ENCODE peak calls at places on chromosomes 11 and 22, in seven cellular contexts. S is AG04449, H is B cell, I is Peyer's patch, R is lower lobe of right lung, E is AG09319, L is dorsolateral prefrontal cortex. A is an unnamed sample.

GRCh38 chr11:62025429-62026105 is 58.1 kb upstream of the FTH1 start:
- DNase-seq in I (peak), L (peak), R (peak), E (peak), S (peak), H (peak), A (peak)

GRCh38 chr11:96143016-96143670 is 199.9 kb downstream of the MAML2 start:
- DNase-seq in I (no peak), R (no peak), S (no peak), H (no peak), E (no peak), L (no peak), A (no peak)

GRCh38 chr22:26892401-26893033 is 235.1 kb downstream of the MIAT start:
- DNase-seq in E (no peak), L (no peak), R (peak), S (no peak), H (no peak), I (no peak), A (no peak)

GRCh38 chr11:44977493-44977984 is 26.9 kb upstream of the TP53I11 start:
- DNase-seq in S (no peak), R (no peak), H (no peak), E (no peak), L (no peak), I (peak), A (no peak)

GRCh38 chr11:1829039-1829820 is 5.6 kb upstream of the SYT8 start:
- DNase-seq in S (peak), R (peak), I (no peak), E (no peak), L (no peak), H (no peak), A (no peak)

GRCh38 chr11:12195773-12196172 is 85.4 kb downstream of the MICAL2 start:
- DNase-seq in L (no peak), H (no peak), S (no peak), E (no peak), R (no peak), I (no peak), A (no peak)

GRCh38 chr11:11081273-11081672 is 223.4 kb upstream of the ZBED5 start:
- DNase-seq in E (no peak), S (no peak), H (no peak), R (no peak), I (no peak), L (no peak), A (no peak)

GRCh38 chr11:59801981-59802638 is 8.5 kb downstream of the MRPL16 start:
- DNase-seq in E (no peak), R (no peak), I (no peak), L (peak), H (no peak), S (no peak), A (no peak)

GRCh38 chr11:94537051-94537600 is 6.6 kb upstream of the FUT4 start:
- DNase-seq in S (peak), H (no peak), L (no peak), R (no peak), E (no peak), I (no peak), A (no peak)

GRCh38 chr11:30150425-30150824 is 80.4 kb upstream of the FSHB start:
- DNase-seq in H (no peak), R (no peak), S (no peak), I (no peak), E (no peak), L (no peak), A (no peak)

GRCh38 chr22:22884888-22885840 is 2.5 kb upstream of the IGLL5 start:
- DNase-seq in I (no peak), H (peak), E (no peak), S (no peak), R (no peak), L (no peak), A (no peak)

GRCh38 chr11:100631316-100631715 is 55.8 kb upstream of the ARHGAP42 start:
- DNase-seq in E (no peak), S (no peak), R (no peak), L (no peak), I (no peak), H (no peak), A (no peak)

GRCh38 chr22:19874307-19875060 is 19.8 kb upstream of the GNB1L start:
- DNase-seq in I (peak), S (no peak), H (peak), L (no peak), E (no peak), R (peak), A (peak)

GRCh38 chr11:134278356-134278755 is 2.2 kb downstream of the GLB1L3 start:
- DNase-seq in S (no peak), R (no peak), I (no peak), H (no peak), L (no peak), E (no peak), A (no peak)

GRCh38 chr11:69950120-69950519 is 128.0 kb upstream of the ANO1 start:
- DNase-seq in R (no peak), I (peak), S (no peak), L (no peak), E (no peak), H (no peak), A (no peak)

GRCh38 chr11:79209540-79210266 is 231.1 kb downstream of the TENM4 start:
- DNase-seq in R (no peak), H (no peak), L (no peak), S (no peak), I (no peak), E (no peak), A (no peak)

GRCh38 chr11:43517518-43517917 is 158.8 kb downstream of the TTC17 start:
- DNase-seq in L (no peak), R (no peak), E (no peak), S (no peak), I (no peak), H (no peak), A (no peak)

GRCh38 chr11:135008412-135008811 is 596.4 kb upstream of the B3GAT1 start:
- DNase-seq in S (no peak), H (no peak), E (no peak), I (no peak), R (no peak), L (no peak), A (no peak)

GRCh38 chr22:46542011-46542985 is 4.9 kb upstream of the CELSR1 start:
- DNase-seq in E (no peak), I (peak), H (peak), L (peak), R (peak), S (no peak), A (peak)

GRCh38 chr22:21031545-21032036 is 770 bp downstream of the SLC7A4 start:
- DNase-seq in S (no peak), I (no peak), L (no peak), R (no peak), H (peak), E (no peak), A (peak)

GRCh38 chr11:69489031-69489745 is 7.7 kb downstream of the LINC01488 start:
- DNase-seq in H (no peak), S (no peak), I (no peak), L (no peak), E (no peak), R (peak), A (no peak)

GRCh38 chr11:21921151-21921550 is 271.7 kb upstream of the ANO5 start:
- DNase-seq in R (no peak), L (no peak), H (no peak), I (no peak), E (no peak), S (no peak), A (no peak)

GRCh38 chr11:15969701-15970329 is 386.5 kb downstream of the SOX6 start:
- DNase-seq in E (peak), R (no peak), S (peak), L (peak), H (no peak), I (no peak), A (no peak)

GRCh38 chr11:2450321-2451041 is 5.7 kb downstream of the KCNQ1 start:
- DNase-seq in H (no peak), S (no peak), I (peak), R (peak), L (no peak), E (no peak), A (no peak)

GRCh38 chr11:121452609-121453150 is at the start of gene SORL1-AS1:
- DNase-seq in L (no peak), S (no peak), E (no peak), H (peak), R (no peak), I (no peak), A (no peak)

GRCh38 chr11:43035011-43035564 is 276.7 kb upstream of the API5 start:
- DNase-seq in I (no peak), R (no peak), S (no peak), L (no peak), E (no peak), H (no peak), A (no peak)

GRCh38 chr22:46150615-46151423 is 493 bp downstream of the PPARA start:
- DNase-seq in R (peak), S (no peak), I (peak), L (no peak), E (no peak), H (peak), A (no peak)

GRCh38 chr11:120512727-120513435 is 1.3 kb downstream of the GRIK4 start:
- DNase-seq in E (no peak), H (no peak), S (no peak), L (peak), I (no peak), R (peak), A (no peak)

GRCh38 chr22:45579306-45579705 is 76.6 kb downstream of the FBLN1 start:
- DNase-seq in R (no peak), H (no peak), E (no peak), I (peak), L (no peak), S (no peak), A (no peak)

GRCh38 chr11:48108231-48109045 is 108.2 kb upstream of the OR4B1 start:
- DNase-seq in E (no peak), L (no peak), S (no peak), R (no peak), I (no peak), H (no peak), A (no peak)

DNA sequence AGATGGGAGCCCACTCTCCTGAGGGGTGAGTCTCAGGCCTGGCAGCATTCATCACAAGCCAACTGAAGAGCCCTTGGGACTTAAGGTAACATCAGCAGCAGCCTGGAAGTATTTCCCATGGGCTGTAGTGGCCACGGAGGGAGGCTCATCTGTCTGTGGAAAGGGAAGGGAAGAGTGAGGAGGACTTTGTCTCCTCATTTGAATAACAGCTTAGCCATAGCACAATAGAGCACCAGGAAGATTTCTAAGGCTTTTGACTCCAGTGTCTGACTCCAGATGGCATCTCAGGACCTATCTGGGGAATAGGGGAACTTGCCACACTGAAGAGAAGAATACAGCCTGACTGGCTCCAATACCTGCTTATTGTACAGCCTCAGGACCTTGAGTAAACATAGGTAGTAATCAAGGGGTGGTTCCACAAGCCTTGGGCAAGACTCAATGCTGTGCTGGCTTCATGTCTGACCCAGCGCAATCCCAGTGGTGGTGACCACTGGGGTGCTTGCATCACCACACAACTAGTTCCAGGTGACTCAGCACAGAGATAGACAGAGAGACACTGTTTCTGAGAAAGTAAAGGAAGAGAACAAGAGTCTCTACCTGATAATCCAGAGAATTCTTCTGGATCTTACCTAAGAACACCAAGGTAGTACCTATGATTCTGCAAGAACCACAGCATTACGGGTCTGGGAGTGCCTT is 510.5 kb upstream of the CCDC179 start:
- DNase-seq in E (no peak), R (no peak), H (no peak), S (no peak), L (no peak), I (no peak), A (no peak)
- TF ChIP-seq CTCF in E (no peak), R (no peak), H (no peak), S (no peak), L (no peak), I (no peak), A (no peak)

DNA sequence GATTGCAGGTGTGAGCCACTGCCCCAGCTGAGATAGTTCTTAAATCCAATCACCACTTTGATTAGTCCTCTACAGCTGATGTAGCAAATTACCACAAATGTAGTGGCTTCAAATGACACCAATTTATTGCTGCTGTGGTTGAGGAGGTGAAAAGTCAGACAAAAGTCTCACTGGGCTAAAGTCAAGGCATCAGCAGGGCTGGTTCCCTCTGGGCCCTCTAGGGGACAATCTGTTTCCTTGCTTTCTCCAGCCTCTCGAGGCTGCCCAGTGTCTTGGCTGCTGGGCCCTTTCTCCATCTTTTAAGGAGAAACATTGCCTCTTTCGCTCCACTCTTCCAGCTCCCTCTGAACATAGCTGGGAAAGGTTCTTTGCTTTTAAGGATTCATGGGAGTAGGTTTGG is 50.5 kb upstream of the SHANK2 start:
- DNase-seq in H (no peak), E (no peak), L (no peak), R (no peak), S (no peak), I (no peak), A (no peak)
- TF ChIP-seq CTCF in H (no peak), E (no peak), L (no peak), R (no peak), S (no peak), I (no peak), A (no peak)

DNA sequence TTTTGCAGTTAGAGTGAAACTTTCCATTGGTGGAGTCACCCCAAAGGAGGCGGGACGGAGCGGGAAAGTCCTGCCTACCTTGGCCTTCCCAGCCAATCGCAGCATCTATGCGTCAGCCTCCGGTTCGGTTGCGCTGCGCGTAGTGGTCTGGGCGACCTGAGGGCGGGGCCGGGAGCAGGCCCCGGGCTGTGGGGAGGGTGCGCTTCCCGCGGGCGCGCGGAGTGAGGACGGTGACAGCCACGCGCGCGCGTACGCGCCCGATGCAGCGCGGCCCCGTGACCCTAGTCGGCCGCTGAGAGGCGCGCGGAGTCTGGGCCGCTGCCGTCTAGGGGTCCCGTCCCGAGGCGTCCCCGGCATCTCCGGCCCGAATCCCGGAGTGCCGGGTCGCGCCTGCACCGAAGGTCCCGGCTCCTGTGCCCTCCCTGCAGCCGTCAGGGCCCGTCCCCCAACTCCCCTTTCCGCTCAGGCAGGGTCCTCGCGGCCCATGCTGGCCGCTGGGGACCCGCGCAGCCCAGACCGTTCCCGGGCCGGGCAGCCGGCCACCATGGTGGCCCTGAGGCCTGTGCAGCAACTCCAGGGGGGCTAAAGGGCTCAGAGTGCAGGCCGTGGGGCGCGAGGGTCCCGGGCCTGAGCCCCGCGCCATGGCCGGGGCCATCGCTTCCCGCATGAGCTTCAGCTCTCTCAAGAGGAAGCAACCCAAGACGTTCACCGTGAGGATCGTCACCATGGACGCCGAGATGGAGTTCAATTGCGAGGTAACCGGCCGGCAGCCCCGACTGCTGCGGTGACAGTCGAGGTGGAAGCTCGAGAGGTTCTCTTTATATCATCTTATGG is at the start of gene NF2:
- DNase-seq in I (peak), E (peak), R (peak), H (peak), L (peak), S (peak), A (peak)
- TF ChIP-seq CTCF in I (no peak), E (no peak), R (no peak), H (no peak), L (peak), S (no peak), A (no peak)

DNA sequence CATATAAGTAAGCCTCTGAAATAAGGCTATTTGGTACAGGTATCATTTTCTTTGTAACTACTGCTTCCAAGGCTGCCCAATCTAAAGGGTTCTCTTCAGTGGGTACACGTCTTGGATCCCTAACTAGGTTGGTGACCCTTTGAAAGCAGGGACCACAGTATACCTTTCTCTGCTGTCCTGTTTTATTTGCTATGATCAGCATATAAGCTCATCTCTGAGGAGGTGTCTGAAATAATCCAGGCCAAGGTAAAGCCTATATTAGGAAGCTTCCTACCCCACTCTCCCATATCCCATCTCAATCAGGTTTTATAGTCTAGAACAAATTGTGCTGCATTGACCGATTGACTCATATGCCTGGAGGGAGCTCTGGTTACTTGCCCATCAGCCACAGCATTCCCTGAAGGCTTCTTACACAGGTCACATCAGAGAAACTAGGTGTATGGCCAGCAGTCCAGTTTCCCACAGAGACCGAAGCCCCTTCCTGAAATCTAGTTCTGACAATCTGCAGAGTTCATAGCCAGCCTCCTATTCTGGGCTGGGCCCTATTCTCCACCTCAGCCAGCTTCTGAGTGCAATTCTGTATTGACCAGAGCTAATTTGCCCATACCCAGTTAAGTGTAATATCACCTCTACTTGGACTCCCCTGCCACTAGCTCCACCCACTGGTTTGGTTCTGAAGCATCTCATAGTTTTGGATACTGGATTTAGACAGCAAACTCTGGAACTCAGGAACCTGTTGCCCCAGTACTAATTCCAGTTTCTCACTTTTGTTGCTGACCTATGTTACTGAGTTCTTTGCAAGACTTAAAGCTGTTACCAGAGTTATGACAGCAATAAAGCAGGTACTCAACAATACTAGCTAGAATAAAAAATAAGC is 62.1 kb upstream of the ARHGAP20 start:
- DNase-seq in S (no peak), I (no peak), L (no peak), E (no peak), R (no peak), H (no peak), A (no peak)
- TF ChIP-seq CTCF in S (no peak), I (no peak), L (no peak), E (no peak), R (no peak), H (no peak), A (no peak)

A was measured in CD14-positive monocyte.